ENCODE peak calls at places on chromosome 19, in six cellular contexts. R, O, Q, B, I and W are unnamed samples.

GRCh38 chr19:42433503-42434260 is 6.5 kb upstream of the LIPE start:
- DNase-seq in O (peak; percentile 39), Q (peak; percentile 90), R (peak; percentile 90), I (peak; percentile 48), B (no peak), W (peak; percentile 78)

GRCh38 chr19:13764101-13764807 is at the start of gene MRI1:
- DNase-seq in O (peak; percentile 43), Q (peak; percentile 87), R (peak; percentile 64), I (peak; percentile 40), B (no peak), W (peak; percentile 86)

GRCh38 chr19:16328824-16329482 is 4.3 kb downstream of the KLF2 start:
- DNase-seq in I (no peak), Q (no peak), B (no peak), R (no peak), O (no peak), W (peak; percentile 48)

GRCh38 chr19:2476451-2477140 is 669 bp downstream of the GADD45B start:
- DNase-seq in B (no peak), R (no peak), O (peak; percentile 49), I (peak; percentile 15), Q (peak; percentile 73), W (peak; percentile 70)

GRCh38 chr19:58261968-58262921 is 16.5 kb upstream of the ZNF8 start:
- DNase-seq in O (peak; percentile 6), I (no peak), B (no peak), R (no peak), Q (no peak), W (no peak)

GRCh38 chr19:1753730-1754442 is 580 bp downstream of the ONECUT3 start:
- DNase-seq in R (no peak), Q (no peak), O (no peak), B (no peak), I (no peak), W (no peak)

GRCh38 chr19:10544242-10544752 is 593 bp downstream of the ATG4D start:
- DNase-seq in B (no peak), O (no peak), I (no peak), Q (peak; percentile 82), R (no peak), W (no peak)

GRCh38 chr19:28466107-28467045 is 746.6 kb downstream of the UQCRFS1 start:
- DNase-seq in R (peak; percentile 82), Q (peak; percentile 79), I (peak; percentile 29), B (no peak), O (peak; percentile 35), W (peak; percentile 69)

GRCh38 chr19:28949535-28949934 is 263.4 kb downstream of the UQCRFS1 start:
- DNase-seq in Q (no peak), I (no peak), B (no peak), O (no peak), R (no peak), W (no peak)

GRCh38 chr19:6865849-6866248 is 21.5 kb upstream of the ADGRE1 start:
- DNase-seq in Q (no peak), O (no peak), I (no peak), B (no peak), R (no peak), W (no peak)

GRCh38 chr19:18785179-18786124 is 5.7 kb downstream of the COMP start:
- DNase-seq in B (no peak), Q (peak; percentile 92), I (peak; percentile 56), R (peak; percentile 81), O (no peak), W (peak; percentile 85)

GRCh38 chr19:41646589-41647204 is 19.8 kb upstream of the CEACAM4 start:
- DNase-seq in R (no peak), B (no peak), I (no peak), Q (no peak), O (no peak), W (peak; percentile 76)

GRCh38 chr19:28881616-28882015 is 331.3 kb downstream of the UQCRFS1 start:
- DNase-seq in I (no peak), Q (no peak), R (no peak), B (no peak), O (no peak), W (no peak)

GRCh38 chr19:11046608-11047354 is 42.5 kb upstream of the LDLR start:
- DNase-seq in Q (no peak), B (no peak), R (no peak), I (no peak), O (no peak), W (no peak)

GRCh38 chr19:48735031-48735615 is 5.3 kb downstream of the RASIP1 start:
- DNase-seq in Q (peak; percentile 55), R (no peak), I (no peak), B (no peak), O (no peak), W (peak; percentile 57)

DNA sequence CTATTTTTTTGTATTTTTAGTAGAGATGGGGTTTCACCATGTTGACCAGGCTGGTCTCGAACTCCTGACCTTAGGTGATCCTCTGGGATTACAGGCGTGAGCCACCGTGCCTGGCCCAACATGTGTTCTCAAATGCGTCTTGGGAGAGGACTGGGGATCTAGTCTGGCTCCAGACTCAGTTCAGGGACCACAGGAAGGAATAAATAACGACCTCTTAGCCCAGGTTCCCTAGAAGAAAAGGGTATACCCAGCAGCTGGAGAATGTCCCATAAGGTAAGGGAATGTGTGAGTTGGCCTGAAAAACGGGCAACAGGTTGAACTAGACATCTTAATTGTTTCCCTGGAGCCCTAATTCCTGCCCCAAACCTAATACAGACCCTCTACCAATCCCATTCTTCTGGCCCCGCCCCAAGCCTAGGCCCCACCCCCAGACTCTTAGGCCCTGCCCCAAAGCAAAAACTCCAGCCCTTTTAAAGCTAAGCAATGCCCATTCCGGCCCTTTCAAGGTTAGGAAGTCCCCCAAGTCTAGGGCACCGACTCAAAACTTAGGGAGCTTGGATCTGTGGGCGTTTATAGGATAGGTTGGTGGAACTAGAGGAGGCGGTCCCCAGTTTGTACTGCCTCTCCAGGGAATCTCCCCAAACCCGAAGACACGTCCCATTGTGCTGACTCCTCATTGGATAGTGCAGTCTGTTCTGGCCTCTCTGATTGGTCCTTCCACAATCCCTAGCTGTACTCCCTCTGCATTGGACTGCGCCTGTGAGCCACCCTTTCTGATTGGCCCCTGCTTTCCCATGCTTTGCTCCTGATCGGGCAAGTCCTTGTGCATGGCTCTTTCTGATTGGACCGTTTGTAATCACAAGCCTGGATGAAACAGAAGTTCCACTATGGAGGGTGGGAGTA is 5.4 kb upstream of the LRFN1 start:
- DNase-seq in B (no peak), R (no peak), O (no peak), I (no peak), Q (no peak), W (no peak)
- H3K4me1 ChIP-seq in B (no peaks in the 10 kb centered on the region), R (peaks cover 9% of the 10 kb centered on the region), O (no peaks in the 10 kb centered on the region), I (no peaks in the 10 kb centered on the region), Q (no peaks in the 10 kb centered on the region), W (peaks cover 10% of the 10 kb centered on the region)

GRCh38 chr19:43503501-43504425 is 783 bp downstream of the PHLDB3 start:
- DNase-seq in O (peak; percentile 85), R (peak; percentile 98), Q (peak; percentile 98), B (peak; percentile 69), I (peak; percentile 92), W (peak; percentile 98)
- TF ChIP-seq CTCF in O (no peak), R (no peak), Q (no peak), B (no peak), I (no peak), W (no peak)

DNA sequence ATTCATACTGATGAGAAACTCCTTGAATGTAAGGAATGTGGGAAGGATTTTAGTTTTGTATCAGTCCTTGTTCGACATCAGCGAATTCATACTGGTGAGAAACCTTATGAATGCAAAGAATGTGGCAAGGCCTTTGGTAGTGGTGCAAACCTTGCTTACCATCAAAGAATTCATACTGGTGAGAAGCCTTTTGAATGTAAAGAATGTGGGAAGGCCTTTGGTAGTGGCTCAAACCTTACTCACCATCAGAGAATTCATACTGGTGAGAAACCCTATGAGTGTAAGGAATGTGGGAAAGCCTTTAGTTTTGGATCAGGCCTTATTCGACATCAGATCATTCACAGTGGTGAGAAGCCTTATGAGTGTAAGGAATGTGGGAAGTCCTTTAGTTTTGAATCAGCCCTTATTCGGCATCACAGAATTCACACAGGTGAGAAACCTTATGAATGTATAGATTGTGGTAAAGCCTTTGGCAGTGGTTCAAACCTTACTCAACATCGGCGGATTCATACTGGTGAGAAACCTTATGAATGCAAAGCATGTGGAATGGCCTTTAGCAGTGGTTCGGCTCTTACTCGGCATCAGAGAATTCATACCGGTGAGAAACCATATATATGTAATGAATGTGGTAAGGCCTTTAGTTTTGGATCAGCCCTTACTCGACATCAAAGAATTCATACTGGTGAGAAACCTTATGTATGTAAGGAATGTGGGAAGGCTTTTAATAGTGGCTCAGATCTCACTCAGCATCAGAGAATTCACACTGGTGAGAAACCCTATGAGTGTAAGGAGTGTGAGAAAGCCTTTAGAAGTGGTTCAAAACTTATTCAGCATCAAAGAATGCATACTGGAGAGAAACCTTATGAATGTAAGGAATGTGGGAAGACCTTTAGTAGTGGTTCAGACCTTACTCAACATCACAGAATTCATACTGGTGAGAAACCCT is 26.6 kb downstream of the ZNF345 start:
- DNase-seq in B (no peak), I (no peak), R (no peak), Q (no peak), O (no peak), W (no peak)
- H3K9me3 ChIP-seq in B (peaks cover 22% of the 10 kb centered on the region), I (peaks cover 57% of the 10 kb centered on the region), R (peaks cover 100% of the 10 kb centered on the region), Q (peaks cover 100% of the 10 kb centered on the region), O (peaks cover 37% of the 10 kb centered on the region), W (peaks cover 100% of the 10 kb centered on the region)

GRCh38 chr19:5623397-5624153 is 692 bp downstream of the SAFB start:
- DNase-seq in R (no peak), Q (no peak), O (no peak), I (no peak), B (no peak), W (no peak)

GRCh38 chr19:5625641-5626040 is 2.8 kb downstream of the SAFB start:
- DNase-seq in I (no peak), B (no peak), R (no peak), O (no peak), Q (no peak), W (no peak)

GRCh38 chr19:5624741-5625140 is 1.9 kb downstream of the SAFB start:
- DNase-seq in Q (no peak), B (no peak), I (no peak), R (no peak), O (no peak), W (no peak)

GRCh38 chr19:5622465-5623396 is at the start of the genes SAFB and SAFB2:
- DNase-seq in Q (peak; percentile 100), R (peak; percentile 96), O (peak; percentile 99), I (peak; percentile 98), B (peak; percentile 95), W (peak; percentile 100)

GRCh38 chr19:5624154-5624663 is 1.3 kb downstream of the SAFB start:
- DNase-seq in Q (peak; percentile 55), B (no peak), O (no peak), I (no peak), R (peak; percentile 29), W (peak; percentile 60)
- H3K4me1 ChIP-seq in Q (peaks cover 57% of the 10 kb centered on the region), B (peaks cover 38% of the 10 kb centered on the region), O (peaks cover 28% of the 10 kb centered on the region), I (peaks cover 60% of the 10 kb centered on the region), R (peaks cover 72% of the 10 kb centered on the region), W (peaks cover 77% of the 10 kb centered on the region)